ENCODE peak calls at places on chromosomes 3 and 15, in four cellular contexts. C is brain microvascular endothelial cell; J is CD4-positive, alpha-beta T cell; A is GM23338. I is an unnamed sample.
A peak's percentile ranks its signal among the peaks of the same experiment; 100 is the strongest.

GRCh38 chr3:62019906-62020305 is 353.4 kb downstream of the FEZF2 start:
- DNase-seq in A (no peak), J (no peak), C (no peak), I (no peak)

GRCh38 chr3:102069211-102069662 is 219.9 kb downstream of the NFKBIZ start:
- DNase-seq in A (no peak), C (peak; percentile 61), J (no peak), I (peak; percentile 45)

GRCh38 chr15:50024183-50024795 is 94.7 kb downstream of the ATP8B4 start:
- DNase-seq in C (no peak), A (no peak), J (no peak), I (no peak)

GRCh38 chr15:25468611-25469010 is 29.8 kb upstream of the UBE3A start:
- DNase-seq in C (no peak), A (no peak), J (no peak), I (no peak)

GRCh38 chr15:41923424-41923999 is 29.7 kb upstream of the SPTBN5 start:
- DNase-seq in C (no peak), A (no peak), J (no peak), I (no peak)

GRCh38 chr3:138348950-138349739 is 766 bp downstream of the MRAS start:
- DNase-seq in C (no peak), J (no peak), A (peak; percentile 62), I (no peak)

GRCh38 chr15:89679221-89679620 is at the start of gene PLIN1:
- DNase-seq in A (no peak), J (no peak), C (no peak), I (no peak)

GRCh38 chr15:99764521-99764920 is 31.3 kb upstream of the LYSMD4 start:
- DNase-seq in A (no peak), C (no peak), J (no peak), I (no peak)

GRCh38 chr15:45199136-45199810 is 11.5 kb upstream of the SHF start:
- DNase-seq in A (peak; percentile 46), C (no peak), J (peak; percentile 19), I (no peak)

GRCh38 chr15:80055933-80056332 is 3.5 kb upstream of the ZFAND6 start:
- DNase-seq in A (no peak), J (no peak), C (no peak), I (no peak)
- H3K27ac ChIP-seq in A (no peak overlapping the region), J (no peak overlapping the region), C (no peak overlapping the region), I (no peak overlapping the region)

GRCh38 chr3:27675287-27675686 is 46.8 kb downstream of the EOMES start:
- DNase-seq in J (no peak), A (no peak), C (peak; percentile 28), I (no peak)
- H3K27ac ChIP-seq in J (no peak overlapping the region), A (no peak overlapping the region), C (no peak overlapping the region), I (peak overlapping the region; percentile 91)

DNA sequence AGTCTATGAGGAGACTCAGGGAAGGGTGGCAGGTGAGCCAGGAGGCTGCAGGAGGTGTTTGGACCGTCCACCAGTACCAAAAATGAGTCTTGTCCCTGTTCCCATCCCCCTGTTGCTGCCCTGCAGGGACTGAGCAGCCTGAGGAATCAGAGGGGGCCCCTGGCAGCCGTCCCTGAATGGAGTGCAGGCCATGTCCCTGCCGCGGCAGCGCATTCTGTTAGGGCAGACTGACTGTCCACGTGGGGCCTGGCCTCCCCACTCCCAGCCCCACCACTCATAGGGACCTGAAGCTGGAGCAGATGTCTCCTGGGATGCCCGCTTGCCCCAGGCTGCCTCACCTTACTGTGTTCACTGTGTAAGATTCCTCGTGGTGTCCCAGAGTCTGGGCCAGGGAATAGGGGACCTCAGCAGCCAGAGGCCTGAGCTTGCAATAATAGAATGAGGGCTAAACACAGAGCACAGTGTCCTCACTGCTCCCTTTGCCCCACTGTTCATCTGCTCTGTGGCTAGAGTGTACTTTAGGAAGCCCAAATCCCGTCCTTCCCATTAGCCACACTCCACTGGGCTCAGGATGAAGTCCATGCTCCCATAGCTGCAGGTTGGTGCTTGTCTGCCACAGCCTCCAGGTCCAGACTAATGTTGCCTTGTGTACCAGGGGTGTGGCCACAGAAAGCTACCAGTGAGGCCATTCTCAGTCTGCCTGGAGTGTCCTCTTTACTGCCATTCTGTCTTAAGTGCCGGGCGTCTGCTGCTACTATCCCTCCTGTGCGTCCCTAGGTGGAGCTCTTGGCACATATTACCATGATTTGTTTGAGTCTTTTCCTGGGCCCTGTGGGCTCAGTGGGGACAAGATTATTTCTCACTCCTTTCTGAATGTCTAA is 63.2 kb downstream of the HCN4 start:
- DNase-seq in C (peak; percentile 67), J (no peak), A (peak; percentile 89), I (peak; percentile 50)
- H3K27ac ChIP-seq in C (no peak overlapping the region), J (no peak overlapping the region), A (no peak overlapping the region), I (no peak overlapping the region)

GRCh38 chr3:42975955-42976354 is 3.2 kb upstream of the GASK1A start:
- DNase-seq in A (no peak), J (no peak), C (no peak), I (no peak)

GRCh38 chr3:42982645-42983412 is 3.7 kb downstream of the GASK1A start:
- DNase-seq in C (no peak), J (no peak), A (no peak), I (no peak)

GRCh38 chr3:42980909-42981308 is 1.8 kb downstream of the GASK1A start:
- DNase-seq in J (no peak), A (peak; percentile 27), C (no peak), I (no peak)

GRCh38 chr3:42980209-42980608 is 1.1 kb downstream of the GASK1A start:
- DNase-seq in C (no peak), J (no peak), A (peak; percentile 73), I (no peak)

DNA sequence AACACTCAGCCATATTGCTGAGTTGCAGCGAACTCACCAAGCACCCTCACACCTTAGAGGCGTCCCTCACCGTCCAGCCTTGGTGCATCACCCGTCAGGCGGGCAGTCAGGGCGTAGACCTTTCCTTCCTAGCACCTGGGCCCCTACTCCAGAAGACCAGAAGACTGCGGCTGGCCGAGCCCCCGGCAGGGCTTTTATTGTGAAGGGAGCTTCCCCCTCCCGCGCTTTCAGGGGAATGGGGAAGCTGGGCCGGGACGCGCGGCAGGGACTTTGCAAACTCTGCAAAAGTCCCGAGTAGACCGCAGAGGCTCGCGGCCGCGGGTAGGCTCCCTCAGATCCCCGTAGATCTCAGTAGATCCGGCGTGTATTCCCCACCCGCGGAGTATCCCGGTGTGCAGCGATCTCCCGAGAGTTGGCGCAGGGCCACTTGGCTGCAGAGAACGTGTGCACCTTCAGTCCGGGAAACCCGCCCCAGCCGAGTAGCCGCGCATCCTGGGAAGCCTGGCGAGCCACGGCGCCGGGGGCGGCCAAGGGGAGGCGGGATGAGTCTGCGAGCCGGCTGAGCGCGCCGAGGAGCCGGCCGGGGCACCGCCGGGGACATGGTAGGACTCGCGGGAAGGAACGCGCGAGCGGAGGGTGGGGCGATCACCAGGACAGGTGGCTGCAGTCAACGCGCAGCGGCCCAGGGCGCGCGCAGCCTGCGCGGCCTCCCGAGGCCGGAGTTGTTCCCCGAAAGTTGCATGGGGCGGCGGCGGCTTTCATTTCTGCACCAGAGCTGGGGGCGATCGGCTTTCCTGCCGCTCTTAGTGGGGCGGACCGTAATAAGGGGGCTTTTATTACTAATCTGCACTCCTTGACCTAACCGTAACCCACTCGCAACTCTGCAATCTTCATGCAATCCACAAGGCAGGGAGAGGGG is at the start of gene GASK1A:
- DNase-seq in C (no peak), J (no peak), A (peak; percentile 89), I (no peak)
- H3K27ac ChIP-seq in C (no peak within 1 kb of the TSS), J (no peak within 1 kb of the TSS), A (no peak within 1 kb of the TSS), I (no peak within 1 kb of the TSS)

GRCh38 chr15:39961051-39961450 is 27.1 kb downstream of the EIF2AK4 start:
- DNase-seq in C (no peak), J (no peak), A (no peak), I (no peak)
- H3K27ac ChIP-seq in C (no peak overlapping the region), J (no peak overlapping the region), A (peak overlapping the region; percentile 40), I (no peak overlapping the region)

GRCh38 chr3:24662449-24663345 is 168.0 kb upstream of the THRB start:
- DNase-seq in J (no peak), A (no peak), C (no peak), I (no peak)

GRCh38 chr3:24657870-24658535 is 163.4 kb upstream of the THRB start:
- DNase-seq in J (no peak), C (no peak), A (no peak), I (no peak)

GRCh38 chr3:24661060-24661459 is 166.4 kb upstream of the THRB start:
- DNase-seq in C (no peak), J (no peak), A (no peak), I (no peak)

DNA sequence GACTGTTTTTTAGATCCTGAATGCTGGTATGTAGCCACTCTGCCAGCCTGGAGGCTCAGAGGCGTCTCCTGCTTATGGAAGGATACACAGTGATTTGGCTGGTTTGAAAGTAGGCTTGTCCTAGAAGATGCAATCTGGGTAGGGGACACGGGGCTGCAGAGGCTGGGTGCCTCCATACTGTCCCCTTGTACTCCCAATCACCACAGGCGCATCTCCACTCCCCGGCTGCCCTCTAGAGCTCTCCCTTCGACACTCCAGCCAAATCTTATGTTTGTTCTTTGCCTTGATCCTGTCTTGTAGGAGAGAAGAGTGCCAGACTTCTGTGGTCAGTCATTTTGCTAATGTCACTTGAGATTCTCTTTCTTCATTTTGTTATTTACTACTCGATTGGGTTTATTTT is 168.8 kb upstream of the THRB start:
- DNase-seq in C (no peak), A (peak; percentile 19), J (no peak), I (no peak)
- H3K27ac ChIP-seq in C (no peak overlapping the region), A (no peak overlapping the region), J (no peak overlapping the region), I (no peak overlapping the region)